ENCODE peak calls at places on chromosomes 7 and 10, in six cellular contexts. X is HT-29, K is nephron progenitor cell, H is posterior vena cava, P is ovary, V is RCC 7860. D is an unnamed sample.

GRCh38 chr7:33109758-33110238 is 594 bp upstream of the RP9 start:
- DNase-seq in K (no peak), V (peak; percentile 38), X (peak; percentile 43), P (no peak), H (no peak), D (peak; percentile 21)

GRCh38 chr10:62632071-62632809 is 172.3 kb upstream of the ADO start:
- DNase-seq in X (no peak), V (peak; percentile 49), K (no peak), H (no peak), P (no peak), D (peak; percentile 8)

GRCh38 chr10:70541738-70542564 is 60.6 kb downstream of the PRF1 start:
- DNase-seq in X (no peak), K (no peak), H (no peak), V (no peak), P (no peak), D (peak; percentile 53)

GRCh38 chr7:44044315-44045225 is at the start of gene DBNL:
- DNase-seq in X (peak; percentile 95), P (peak; percentile 95), K (peak; percentile 95), V (peak; percentile 77), H (peak; percentile 99), D (peak; percentile 93)

GRCh38 chr10:63503395-63503794 is 17.8 kb upstream of the REEP3 start:
- DNase-seq in H (no peak), K (no peak), P (no peak), V (no peak), X (no peak), D (no peak)

GRCh38 chr10:76001461-76001860 is 570.0 kb downstream of the LRMDA start:
- DNase-seq in K (no peak), V (no peak), X (no peak), H (no peak), P (no peak), D (no peak)

GRCh38 chr10:6843477-6843876 is 263.4 kb upstream of the PRKCQ start:
- DNase-seq in X (peak; percentile 13), V (no peak), P (no peak), H (no peak), K (no peak), D (no peak)

GRCh38 chr10:116567335-116567734 is 21.6 kb downstream of the PNLIP start:
- DNase-seq in V (no peak), X (no peak), K (no peak), H (no peak), P (no peak), D (no peak)

GRCh38 chr7:130732980-130733865 is 784 bp downstream of the KLF14 start:
- DNase-seq in X (peak; percentile 15), H (no peak), P (peak; percentile 45), K (no peak), V (no peak), D (peak; percentile 75)

GRCh38 chr10:17007381-17007780 is 122.2 kb downstream of the CUBN start:
- DNase-seq in V (no peak), K (no peak), P (no peak), H (no peak), X (no peak), D (no peak)

GRCh38 chr10:86523348-86523747 is 1.8 kb upstream of the WAPL start:
- DNase-seq in K (peak; percentile 15), V (no peak), P (no peak), H (no peak), X (peak; percentile 53), D (no peak)

GRCh38 chr10:50409965-50410811 is 158.9 kb upstream of the ASAH2 start:
- DNase-seq in K (no peak), V (no peak), P (no peak), H (no peak), X (no peak), D (no peak)

GRCh38 chr7:39949980-39950472 is at the start of gene CDK13:
- DNase-seq in V (peak; percentile 87), X (peak; percentile 76), P (peak; percentile 91), K (peak; percentile 74), H (peak; percentile 93), D (peak; percentile 78)

GRCh38 chr7:106329971-106330733 is 45.4 kb upstream of the NAMPT start:
- DNase-seq in X (no peak), H (no peak), K (no peak), V (peak; percentile 69), P (no peak), D (no peak)

GRCh38 chr7:84904561-84904960 is 282.3 kb downstream of the SEMA3D start:
- DNase-seq in V (no peak), K (no peak), H (no peak), X (no peak), P (no peak), D (no peak)

GRCh38 chr7:79709574-79710409 is 256.3 kb upstream of the MAGI2 start:
- DNase-seq in V (peak; percentile 76), P (no peak), K (no peak), H (no peak), X (peak; percentile 54), D (no peak)

GRCh38 chr7:80984619-80985018 is 65.8 kb upstream of the SEMA3C start:
- DNase-seq in X (no peak), H (no peak), K (no peak), V (no peak), P (no peak), D (no peak)

GRCh38 chr10:14478639-14479038 is 147.9 kb upstream of the FRMD4A start:
- DNase-seq in H (peak; percentile 84), K (peak; percentile 46), V (peak; percentile 83), P (peak; percentile 78), X (peak; percentile 30), D (peak; percentile 73)

GRCh38 chr7:96484845-96485244 is 162.9 kb upstream of the SLC25A13 start:
- DNase-seq in H (no peak), K (no peak), V (no peak), X (no peak), P (no peak), D (no peak)

GRCh38 chr7:68581417-68581816 is 1016.9 kb upstream of the AUTS2 start:
- DNase-seq in H (no peak), V (no peak), X (no peak), K (no peak), P (no peak), D (no peak)

GRCh38 chr10:46525177-46525823 is 31.2 kb downstream of the GPRIN2 start:
- DNase-seq in V (peak; percentile 99), K (peak; percentile 15), P (peak; percentile 31), H (peak; percentile 59), X (no peak), D (no peak)

GRCh38 chr7:4745971-4746919 is 29.2 kb upstream of the AP5Z1 start:
- DNase-seq in V (peak; percentile 83), P (no peak), X (peak; percentile 58), K (no peak), H (no peak), D (no peak)

GRCh38 chr7:150383710-150384397 is 4.7 kb downstream of the ZNF775 start:
- DNase-seq in K (peak; percentile 73), X (no peak), V (no peak), H (no peak), P (peak; percentile 50), D (peak; percentile 99)

GRCh38 chr7:155166673-155167370 is 96.7 kb downstream of the HTR5A start:
- DNase-seq in H (no peak), X (peak; percentile 57), P (no peak), V (peak; percentile 62), K (no peak), D (peak; percentile 71)

GRCh38 chr7:74412061-74412460 is 41.6 kb upstream of the GTF2IRD1 start:
- DNase-seq in K (no peak), X (no peak), P (no peak), H (no peak), V (no peak), D (peak; percentile 73)

GRCh38 chr7:151809156-151809863 is 67.6 kb downstream of the PRKAG2 start:
- DNase-seq in V (no peak), K (no peak), X (no peak), H (peak; percentile 65), P (no peak), D (no peak)

GRCh38 chr7:91962419-91962818 is 21.8 kb downstream of the AKAP9 start:
- DNase-seq in X (no peak), K (no peak), V (no peak), P (no peak), H (no peak), D (no peak)